ENCODE peak calls at places on chromosomes 4 and X, in ten cellular contexts. O is Peyer's patch, T is left ventricle myocardium inferior, D is AG09319, F is tibial artery, B is endothelial cell, N is dorsolateral prefrontal cortex, U is ovary, A is right lobe of liver, I is fibroblast of lung. S is an unnamed sample.

GRCh38 chrX:129600981-129601424 is 53.8 kb downstream of the APLN start:
- DNase-seq in U (peak; percentile 33), O (no peak), T (no peak), I (peak; percentile 15), F (no peak), N (no peak), B (no peak), D (no peak), A (no peak), S (peak; percentile 48)

GRCh38 chr4:183798249-183798920 is 106.7 kb upstream of the STOX2 start:
- DNase-seq in I (no peak), D (no peak), O (no peak), A (no peak), F (no peak), B (peak; percentile 11), T (no peak), N (no peak), U (no peak), S (no peak)

GRCh38 chrX:139930923-139931645 is 1.8 kb downstream of the ATP11C start:
- DNase-seq in O (peak; percentile 58), T (peak; percentile 12), U (peak; percentile 22), F (no peak), B (peak; percentile 11), D (no peak), N (peak; percentile 33), I (no peak), A (peak; percentile 50), S (peak; percentile 19)

GRCh38 chrX:80846247-80846646 is 36.6 kb upstream of the BRWD3 start:
- DNase-seq in A (no peak), F (no peak), O (no peak), I (no peak), U (no peak), B (no peak), T (no peak), D (no peak), N (no peak), S (no peak)

GRCh38 chr4:17707671-17708070 is 73.8 kb downstream of the FAM184B start:
- DNase-seq in B (no peak), O (no peak), I (no peak), A (no peak), N (no peak), T (no peak), F (no peak), U (no peak), D (no peak), S (no peak)

GRCh38 chrX:53223068-53223693 is 1.8 kb downstream of the KDM5C start:
- DNase-seq in I (peak; percentile 0), A (no peak), T (no peak), U (no peak), N (no peak), B (no peak), O (no peak), D (no peak), F (no peak), S (no peak)

GRCh38 chr4:8472689-8473197 is 32.2 kb downstream of the TRMT44 start:
- DNase-seq in D (peak; percentile 91), N (no peak), U (peak; percentile 91), I (peak; percentile 96), A (no peak), O (peak; percentile 57), F (peak; percentile 74), T (no peak), B (no peak), S (no peak)

GRCh38 chr4:180101348-180102083 is 2141.7 kb upstream of the TENM3 start:
- DNase-seq in D (no peak), I (no peak), B (no peak), F (no peak), T (no peak), A (no peak), U (no peak), O (no peak), N (no peak), S (no peak)

GRCh38 chrX:28922106-28922505 is 334.9 kb downstream of the IL1RAPL1 start:
- DNase-seq in D (no peak), N (no peak), U (no peak), A (no peak), O (no peak), T (no peak), F (no peak), I (peak; percentile 16), B (no peak), S (no peak)

GRCh38 chr4:15003891-15004700 is 1.8 kb downstream of the CPEB2 start:
- DNase-seq in I (no peak), T (peak; percentile 41), N (peak; percentile 49), B (peak; percentile 54), D (no peak), O (peak; percentile 75), A (peak; percentile 67), F (peak; percentile 75), U (peak; percentile 46), S (peak; percentile 40)

DNA sequence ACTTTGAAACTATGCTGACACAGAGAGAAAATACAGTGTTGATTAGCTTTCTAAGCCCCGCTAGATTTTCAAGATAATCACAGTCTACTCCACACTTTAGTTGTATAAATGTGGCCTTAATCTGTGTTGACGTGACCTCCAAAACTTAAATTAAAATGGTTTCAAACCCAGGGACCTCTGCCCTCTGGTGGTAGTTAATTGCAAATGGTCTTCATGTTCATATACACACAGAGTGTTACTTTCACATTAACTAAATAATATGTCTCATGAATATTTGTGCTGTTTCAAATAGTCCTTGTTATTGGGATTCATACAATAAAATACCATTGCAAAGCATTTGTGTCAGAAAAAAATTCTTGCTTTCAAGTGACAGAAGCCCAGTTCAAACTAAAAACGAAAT is 64.3 kb downstream of the TASL start:
- DNase-seq in I (peak; percentile 23), T (no peak), N (no peak), F (no peak), U (no peak), O (no peak), D (no peak), B (no peak), A (no peak), S (peak; percentile 18)
- TF ChIP-seq CTCF in I (peak; percentile 22), T (peak; percentile 31), N (peak; percentile 31), F (no peak), U (no peak), O (peak; percentile 22), D (peak; percentile 35), B (peak; percentile 53), A (peak; percentile 16), S (peak; percentile 61)

DNA sequence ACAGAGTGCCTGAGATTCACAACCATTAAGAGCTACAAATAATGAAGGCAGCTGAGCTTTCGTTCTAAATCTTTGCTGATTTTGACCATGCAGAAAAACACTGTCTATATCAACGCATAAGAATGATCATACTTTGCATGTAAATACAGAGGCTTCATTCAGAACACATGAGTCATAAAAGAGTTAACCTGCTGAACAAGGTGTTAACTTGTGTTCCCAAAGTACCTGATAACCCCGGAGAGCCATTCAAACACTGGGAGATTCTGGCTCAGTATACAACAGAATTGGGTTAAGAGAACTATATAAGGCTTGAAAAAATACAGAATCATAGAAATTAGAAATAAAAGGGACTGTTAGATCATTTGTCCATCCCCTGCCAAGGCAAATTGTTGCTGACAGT is 964.3 kb upstream of the TENM3 start:
- DNase-seq in I (no peak), A (no peak), D (no peak), O (no peak), U (no peak), F (no peak), T (no peak), B (no peak), N (no peak), S (no peak)
- TF ChIP-seq CTCF in I (no peak), A (no peak), D (no peak), O (no peak), U (no peak), F (no peak), T (no peak), B (no peak), N (no peak), S (no peak)

GRCh38 chr4:106691749-106692148 is 323.2 kb upstream of the GIMD1 start:
- DNase-seq in O (no peak), D (no peak), N (no peak), U (no peak), T (no peak), I (no peak), A (no peak), B (no peak), F (no peak), S (no peak)
- TF ChIP-seq CTCF in O (no peak), D (no peak), N (peak; percentile 12), U (no peak), T (no peak), I (no peak), A (no peak), B (peak; percentile 40), F (no peak), S (no peak)

GRCh38 chr4:163587867-163588266 is 93.4 kb downstream of the TMA16 start:
- DNase-seq in U (no peak), O (no peak), I (no peak), A (no peak), D (no peak), N (no peak), B (no peak), T (no peak), F (no peak), S (peak; percentile 12)
- TF ChIP-seq CTCF in U (no peak), O (no peak), I (no peak), A (no peak), D (no peak), N (peak; percentile 6), B (peak; percentile 32), T (peak; percentile 8), F (no peak), S (peak; percentile 37)